ENCODE peak calls at places on chromosomes 11 and 22, in seven cellular contexts. E, G, A, K, N, Y and D are unnamed samples.

GRCh38 chr11:117879516-117880480 is 3.3 kb upstream of the FXYD6 start:
- DNase-seq in K (no peak), A (no peak), Y (no peak), G (no peak), E (no peak), N (no peak), D (no peak)

GRCh38 chr11:74754507-74755255 is 6.0 kb downstream of the RNF169 start:
- DNase-seq in A (no peak), K (no peak), N (no peak), Y (peak), E (no peak), G (no peak), D (no peak)

GRCh38 chr22:25900880-25901279 is 158.9 kb downstream of the MYO18B start:
- DNase-seq in K (no peak), Y (no peak), G (no peak), E (no peak), N (no peak), A (no peak), D (no peak)

GRCh38 chr11:109697140-109697843 is 275.3 kb downstream of the C11orf87 start:
- DNase-seq in E (peak), N (no peak), Y (peak), K (no peak), G (peak), A (peak), D (no peak)

GRCh38 chr11:8810331-8811301 is 100.4 kb upstream of the AKIP1 start:
- DNase-seq in G (peak), N (peak), K (peak), A (peak), E (peak), Y (no peak), D (peak)

GRCh38 chr11:112118176-112118575 is 31.5 kb downstream of the SDHD start:
- DNase-seq in G (no peak), N (no peak), A (no peak), E (no peak), Y (no peak), K (no peak), D (no peak)

GRCh38 chr11:130189492-130190210 is 30.1 kb downstream of the ST14 start:
- DNase-seq in A (peak), G (no peak), Y (no peak), E (no peak), K (no peak), N (no peak), D (no peak)

GRCh38 chr22:41364955-41365354 is 16.8 kb upstream of the TEF start:
- DNase-seq in E (no peak), N (no peak), Y (no peak), A (no peak), G (no peak), K (no peak), D (no peak)

GRCh38 chr11:32893947-32894827 is 1.6 kb downstream of the QSER1 start:
- DNase-seq in K (no peak), G (peak), N (peak), A (no peak), E (peak), Y (peak), D (no peak)

GRCh38 chr22:21755855-21756284 is 20.3 kb upstream of the YPEL1 start:
- DNase-seq in G (no peak), N (no peak), A (no peak), K (no peak), E (no peak), Y (no peak), D (no peak)

GRCh38 chr22:45969414-45969799 is 7.6 kb downstream of the WNT7B start:
- DNase-seq in A (no peak), Y (no peak), E (peak), G (no peak), N (no peak), K (no peak), D (no peak)
- TF ChIP-seq CTCF in A (no peak), Y (no peak), E (no peak), G (no peak), N (no peak), K (no peak), D (no peak)

GRCh38 chr22:42990131-42990838 is 24.7 kb downstream of the PACSIN2 start:
- DNase-seq in N (peak), Y (peak), A (no peak), K (peak), E (no peak), G (no peak), D (no peak)
- TF ChIP-seq CTCF in N (peak), Y (peak), A (no peak), K (peak), E (peak), G (no peak), D (peak)

GRCh38 chr22:46299101-46299500 is 2.4 kb downstream of the GTSE1 start:
- DNase-seq in Y (no peak), A (no peak), N (no peak), K (no peak), E (no peak), G (no peak), D (no peak)
- TF ChIP-seq CTCF in Y (no peak), A (no peak), N (no peak), K (no peak), E (no peak), G (no peak), D (no peak)

DNA sequence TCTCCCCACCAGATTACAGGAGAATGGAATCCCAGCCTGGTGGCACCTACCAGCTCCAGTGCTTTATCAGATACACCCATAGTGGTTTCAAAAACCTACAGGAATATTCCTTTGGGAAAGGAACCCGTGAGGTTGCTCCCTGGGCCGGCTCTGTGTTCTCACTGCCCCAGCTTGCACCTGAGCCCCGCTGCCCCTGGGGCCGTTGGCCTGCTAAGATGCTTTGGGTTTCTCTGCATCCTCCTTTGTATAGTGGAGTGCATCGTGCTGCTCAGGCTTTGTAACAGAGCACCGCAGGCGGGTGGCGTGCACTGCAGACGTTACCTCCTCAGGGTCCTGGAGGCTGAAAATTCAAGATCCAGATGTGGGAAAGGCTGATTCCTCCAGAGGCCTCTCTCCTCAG is 414.1 kb downstream of the BRD1 start:
- DNase-seq in K (peak), N (no peak), G (no peak), Y (no peak), A (no peak), E (no peak), D (no peak)
- TF ChIP-seq CTCF in K (no peak), N (no peak), G (no peak), Y (no peak), A (no peak), E (no peak), D (no peak)

DNA sequence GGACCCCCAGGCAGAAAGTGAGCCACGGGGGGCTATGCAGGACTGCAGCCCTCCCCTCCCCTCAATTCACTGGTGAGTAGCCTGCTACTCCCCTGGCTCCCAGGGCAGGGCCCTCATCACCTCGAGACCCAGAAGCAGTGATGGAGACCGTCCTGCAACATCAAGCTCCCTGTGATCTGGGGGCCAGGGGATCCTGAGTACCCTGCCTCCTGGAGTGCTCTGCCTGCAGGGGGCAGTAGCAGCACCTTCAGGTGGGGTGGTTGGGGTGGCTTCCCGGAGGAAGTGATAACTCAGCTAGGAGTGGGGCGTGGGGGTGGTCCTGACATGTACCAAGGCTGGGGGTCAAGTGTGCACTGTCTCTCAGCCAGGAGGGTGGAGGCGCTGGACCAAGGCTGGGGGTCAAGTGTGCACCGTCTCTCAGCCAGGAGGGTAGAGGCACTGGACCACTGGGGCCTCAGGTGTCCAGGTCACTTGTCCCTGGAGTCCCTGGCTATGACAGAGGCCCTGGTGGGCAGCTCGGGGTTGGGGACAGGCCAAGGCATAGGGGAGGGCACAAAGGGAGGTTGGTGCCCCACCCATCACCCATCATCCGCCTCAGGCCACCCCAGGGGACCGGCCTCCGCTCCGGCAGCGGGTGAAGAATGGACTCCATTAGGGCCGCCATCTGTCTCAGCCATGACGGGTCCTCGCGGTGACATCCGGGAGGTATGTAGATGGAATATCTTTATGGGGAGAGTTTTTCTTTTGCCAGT is 9.4 kb downstream of the RTN4R start:
- DNase-seq in E (no peak), Y (no peak), A (peak), G (no peak), N (no peak), K (no peak), D (no peak)
- TF ChIP-seq CTCF in E (peak), Y (no peak), A (peak), G (peak), N (no peak), K (no peak), D (peak)

GRCh38 chr11:83285771-83286528 is at the start of gene CCDC90B:
- DNase-seq in K (peak), N (peak), G (peak), E (peak), Y (peak), A (peak), D (peak)
- TF ChIP-seq CTCF in K (no peak), N (no peak), G (no peak), E (peak), Y (peak), A (no peak), D (peak)

GRCh38 chr11:16883179-16883578 is 131.0 kb downstream of the PLEKHA7 start:
- DNase-seq in A (no peak), E (peak), Y (no peak), K (no peak), G (no peak), N (no peak), D (no peak)
- TF ChIP-seq CTCF in A (no peak), E (peak), Y (no peak), K (no peak), G (no peak), N (no peak), D (no peak)

DNA sequence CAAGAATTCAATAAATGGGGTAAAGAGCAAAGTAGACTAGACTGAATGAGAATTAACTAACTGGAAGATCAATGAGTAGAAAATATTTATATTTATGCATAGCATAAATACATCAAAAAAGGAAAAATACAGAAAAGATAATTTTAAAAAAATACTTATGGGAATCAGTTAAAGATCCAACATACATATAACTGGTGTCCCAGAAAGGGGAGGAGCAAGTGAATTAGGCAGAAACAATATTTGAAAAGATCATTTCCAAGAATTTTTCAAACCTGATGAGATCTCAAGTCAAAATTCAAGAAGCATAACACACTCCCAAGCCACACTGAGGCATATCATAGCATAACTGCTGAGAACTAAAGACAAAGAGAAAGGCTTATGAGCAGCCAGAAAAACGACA is 62.7 kb upstream of the SHISAL1 start:
- DNase-seq in G (no peak), Y (no peak), K (no peak), A (no peak), E (no peak), N (no peak), D (no peak)
- TF ChIP-seq CTCF in G (no peak), Y (no peak), K (no peak), A (no peak), E (no peak), N (no peak), D (no peak)

DNA sequence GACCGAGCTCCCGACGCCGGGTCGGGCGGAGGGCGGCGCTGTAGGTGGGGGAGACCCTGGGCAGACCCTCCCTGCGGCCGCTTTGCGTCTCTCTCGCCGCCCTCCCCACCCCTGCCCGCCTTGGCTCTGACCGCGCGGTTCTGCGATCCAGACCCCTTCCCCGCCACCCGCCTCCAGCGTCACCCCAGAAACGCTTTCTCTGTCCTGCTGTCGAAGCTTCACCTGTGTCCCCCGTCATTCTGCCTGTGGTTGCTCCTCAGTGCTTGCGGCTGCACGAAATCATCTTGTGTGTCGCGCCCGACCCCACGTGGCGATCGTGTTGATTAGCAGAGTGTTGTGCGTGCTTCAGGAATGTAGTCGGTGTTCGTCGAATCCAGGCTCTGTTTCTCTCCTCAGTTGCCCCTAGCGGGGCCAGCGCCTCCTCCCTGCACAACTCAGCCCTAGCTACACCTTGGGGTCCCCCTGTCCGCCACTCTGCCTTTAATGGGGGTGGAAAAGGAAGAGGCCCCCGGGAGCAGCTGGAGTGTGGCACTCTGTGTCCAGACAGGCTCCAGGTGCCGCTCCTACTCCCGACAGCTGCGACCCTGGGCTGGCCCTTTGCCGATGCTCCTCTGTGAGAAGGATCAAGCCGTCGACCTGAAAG is 851 bp downstream of the PTDSS2 start:
- DNase-seq in Y (peak), N (peak), A (peak), K (no peak), E (peak), G (peak), D (no peak)
- TF ChIP-seq CTCF in Y (peak), N (peak), A (no peak), K (no peak), E (no peak), G (peak), D (peak)